ENCODE peak calls at places on chromosomes 1 and 21, in four cellular contexts. H is mesenchymal stem cell; O is right lobe of liver; A is CD8-positive, alpha-beta T cell. I is an unnamed sample.
A peak's percentile ranks its signal among the peaks of the same experiment; 100 is the strongest.

GRCh38 chr1:41498391-41498790 is 13.9 kb upstream of the EDN2 start:
- DNase-seq in H (no peak), O (no peak), A (no peak), I (no peak)

GRCh38 chr1:246632584-246633168 is 66.4 kb downstream of the CNST start:
- DNase-seq in H (peak; percentile 89), O (no peak), A (no peak), I (no peak)

GRCh38 chr1:154758346-154758745 is 111.7 kb downstream of the KCNN3 start:
- DNase-seq in H (no peak), O (no peak), A (no peak), I (no peak)

GRCh38 chr1:170707959-170708666 is 44.2 kb downstream of the PRRX1 start:
- DNase-seq in H (peak; percentile 94), O (no peak), A (no peak), I (peak; percentile 87)

GRCh38 chr1:227315500-227316346 is 2.6 kb downstream of the CDC42BPA start:
- DNase-seq in H (peak; percentile 83), O (peak; percentile 29), A (no peak), I (no peak)

GRCh38 chr1:18934205-18935000 is 22.1 kb downstream of the IFFO2 start:
- DNase-seq in H (no peak), O (no peak), A (no peak), I (no peak)

GRCh38 chr1:210201671-210202070 is 30.9 kb upstream of the SERTAD4 start:
- DNase-seq in H (no peak), O (no peak), A (no peak), I (no peak)

GRCh38 chr1:102776074-102776473 is 332.2 kb downstream of the COL11A1 start:
- DNase-seq in H (no peak), O (no peak), A (no peak), I (no peak)

GRCh38 chr21:45078877-45079281 is 4.5 kb downstream of the ADARB1 start:
- DNase-seq in H (peak; percentile 33), O (no peak), A (peak; percentile 86), I (no peak)

GRCh38 chr1:17369466-17369865 is 2.5 kb upstream of the PADI6 start:
- DNase-seq in H (no peak), O (no peak), A (no peak), I (peak; percentile 68)

GRCh38 chr21:40242586-40242985 is 375.3 kb downstream of the PCP4 start:
- DNase-seq in H (no peak), O (no peak), A (no peak), I (no peak)

GRCh38 chr1:205465392-205465791 is 9.5 kb upstream of the BLACAT1 start:
- DNase-seq in H (no peak), O (no peak), A (no peak), I (no peak)

GRCh38 chr1:5585256-5585655 is 407.0 kb downstream of the NPHP4 start:
- DNase-seq in H (no peak), O (no peak), A (no peak), I (no peak)

GRCh38 chr1:148308832-148309458 is 156.9 kb upstream of the NBPF11 start:
- DNase-seq in H (peak; percentile 6), O (no peak), A (no peak), I (no peak)

GRCh38 chr1:109969430-109969829 is 15.1 kb upstream of the AHCYL1 start:
- DNase-seq in H (no peak), O (no peak), A (no peak), I (no peak)

GRCh38 chr1:54249798-54250497 is 50.0 kb downstream of the MRPL37 start:
- DNase-seq in H (peak; percentile 81), O (no peak), A (no peak), I (no peak)

GRCh38 chr1:6872573-6873261 is 87.5 kb downstream of the CAMTA1 start:
- DNase-seq in H (no peak), O (no peak), A (no peak), I (no peak)

GRCh38 chr1:153652795-153653507 is 5.6 kb upstream of the SNAPIN start:
- DNase-seq in H (peak; percentile 39), O (no peak), A (no peak), I (peak; percentile 31)

GRCh38 chr1:203287109-203287893 is 18.0 kb upstream of the BTG2 start:
- DNase-seq in H (peak; percentile 43), O (peak; percentile 66), A (peak; percentile 84), I (no peak)

GRCh38 chr1:213154056-213154677 is 103.1 kb downstream of the RPS6KC1 start:
- DNase-seq in H (no peak), O (peak; percentile 20), A (no peak), I (no peak)

GRCh38 chr1:233523047-233523446 is 90.9 kb upstream of the KCNK1 start:
- DNase-seq in H (no peak), O (no peak), A (no peak), I (no peak)

GRCh38 chr1:84907095-84907827 is 14.3 kb upstream of the LPAR3 start:
- DNase-seq in H (peak; percentile 64), O (no peak), A (no peak), I (peak; percentile 69)

GRCh38 chr1:201251411-201251810 is 31.9 kb upstream of the PKP1 start:
- DNase-seq in H (no peak), O (no peak), A (no peak), I (no peak)

GRCh38 chr1:83764209-83764608 is 234.7 kb downstream of the TTLL7 start:
- DNase-seq in H (no peak), O (no peak), A (no peak), I (no peak)

GRCh38 chr21:45876381-45877159 is 105.0 kb upstream of the COL6A1 start:
- DNase-seq in H (peak; percentile 82), O (peak; percentile 7), A (no peak), I (no peak)

GRCh38 chr1:235910357-235911299 is 43.9 kb upstream of the LYST start:
- DNase-seq in H (peak; percentile 98), O (peak; percentile 25), A (no peak), I (peak; percentile 95)

GRCh38 chr1:88646852-88647645 is 37.0 kb upstream of the PKN2 start:
- DNase-seq in H (no peak), O (no peak), A (no peak), I (peak; percentile 27)

GRCh38 chr21:39631842-39632577 is 19.3 kb downstream of the B3GALT5 start:
- DNase-seq in H (no peak), O (no peak), A (no peak), I (no peak)

GRCh38 chr1:64095832-64096231 is 107.6 kb upstream of the UBE2U start:
- DNase-seq in H (no peak), O (no peak), A (no peak), I (no peak)

GRCh38 chr1:41286486-41286885 is 44.4 kb upstream of the SCMH1 start:
- DNase-seq in H (no peak), O (no peak), A (no peak), I (no peak)

GRCh38 chr21:21722736-21723135 is 724.5 kb downstream of the NCAM2 start:
- DNase-seq in H (no peak), O (no peak), A (no peak), I (no peak)

GRCh38 chr1:48249868-48250267 is 27.4 kb downstream of the SLC5A9 start:
- DNase-seq in H (no peak), O (no peak), A (no peak), I (no peak)

GRCh38 chr21:46071082-46071481 is 26.8 kb upstream of the COL6A2 start:
- DNase-seq in H (no peak), O (no peak), A (no peak), I (no peak)

GRCh38 chr1:18344755-18345154 is 136.0 kb upstream of the KLHDC7A start:
- DNase-seq in H (no peak), O (no peak), A (no peak), I (no peak)

GRCh38 chr1:59360729-59361128 is 63.8 kb downstream of the FGGY start:
- DNase-seq in H (no peak), O (no peak), A (no peak), I (no peak)

GRCh38 chr1:219549215-219549614 is 63.7 kb downstream of the ZC3H11B start:
- DNase-seq in H (no peak), O (no peak), A (no peak), I (no peak)

GRCh38 chr1:32338637-32339145 is 2.7 kb upstream of the MARCKSL1 start:
- DNase-seq in H (no peak), O (no peak), A (no peak), I (no peak)
- H3K27ac ChIP-seq in H (no peak overlapping the region), O (no peak overlapping the region), A (no peak overlapping the region), I (peak overlapping the region; percentile 31)

GRCh38 chr1:9821710-9822109 is 2.1 kb downstream of the CLSTN1 start:
- DNase-seq in H (no peak), O (no peak), A (no peak), I (no peak)

GRCh38 chr1:9822897-9823692 is 670 bp downstream of the CLSTN1 start:
- DNase-seq in H (peak; percentile 34), O (no peak), A (peak; percentile 32), I (no peak)

GRCh38 chr1:9823693-9823942 is 147 bp downstream of the CLSTN1 start:
- DNase-seq in H (no peak), O (no peak), A (no peak), I (no peak)

GRCh38 chr1:9823943-9824701 is at the start of gene CLSTN1:
- DNase-seq in H (peak; percentile 86), O (peak; percentile 87), A (peak; percentile 91), I (no peak)

DNA sequence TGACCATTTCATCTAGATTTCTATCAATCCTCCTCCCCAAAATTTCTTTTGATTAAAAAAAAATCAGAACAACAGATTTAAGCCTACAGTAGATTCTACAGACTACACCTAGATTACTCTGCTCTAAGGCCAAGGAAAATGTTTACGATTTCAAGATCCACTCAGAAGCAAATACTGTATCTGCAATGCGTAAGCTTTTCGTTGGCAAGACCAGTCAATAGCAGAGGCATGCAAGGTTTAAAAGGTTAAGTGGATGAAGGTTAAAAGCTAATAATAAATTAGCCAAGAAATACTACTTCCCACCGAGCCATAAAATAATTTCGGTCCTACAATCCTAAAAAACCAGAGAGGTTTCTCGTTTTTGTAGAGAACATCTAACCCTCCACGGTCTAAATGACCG is 1.3 kb downstream of the CLSTN1 start:
- DNase-seq in H (peak; percentile 41), O (no peak), A (no peak), I (no peak)
- H3K27ac ChIP-seq in H (no peak overlapping the region), O (no peak overlapping the region), A (peak overlapping the region; percentile 37), I (peak overlapping the region; percentile 90)

GRCh38 chr1:27444632-27445031 is 45.3 kb downstream of the WASF2 start:
- DNase-seq in H (no peak), O (no peak), A (no peak), I (no peak)

GRCh38 chr1:27436204-27437159 is 44.1 kb downstream of the GPR3 start:
- DNase-seq in H (peak; percentile 81), O (no peak), A (peak; percentile 28), I (peak; percentile 50)

GRCh38 chr1:27439150-27439549 is 46.7 kb downstream of the GPR3 start:
- DNase-seq in H (no peak), O (no peak), A (no peak), I (no peak)

GRCh38 chr1:27435566-27436203 is 43.3 kb downstream of the GPR3 start:
- DNase-seq in H (peak; percentile 57), O (no peak), A (no peak), I (no peak)

DNA sequence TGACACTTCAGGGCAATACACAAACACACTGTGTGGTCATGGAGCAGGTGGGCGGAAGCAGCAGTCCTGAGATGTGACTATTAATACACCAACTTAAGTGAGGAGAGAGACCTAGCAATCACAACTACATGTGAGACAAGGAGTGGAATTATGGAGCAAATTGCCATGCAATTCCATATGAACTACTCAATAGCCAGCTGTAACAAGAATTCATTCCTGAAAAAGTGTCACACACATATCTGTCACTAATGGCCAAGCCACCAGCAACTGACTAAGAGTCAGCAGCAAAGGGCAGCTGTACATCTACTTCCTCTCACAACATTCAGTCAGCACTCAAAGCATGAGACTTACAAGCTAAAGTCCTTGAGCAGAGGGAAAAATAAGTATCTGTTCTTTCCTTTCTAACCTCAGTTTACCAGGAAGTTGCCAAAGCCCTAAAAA is 46.2 kb downstream of the GPR3 start:
- DNase-seq in H (no peak), O (no peak), A (no peak), I (no peak)
- H3K27ac ChIP-seq in H (no peak overlapping the region), O (no peak overlapping the region), A (no peak overlapping the region), I (peak overlapping the region; percentile 18)

GRCh38 chr1:183912265-183912886 is 107.5 kb downstream of the RGL1 start:
- DNase-seq in H (no peak), O (no peak), A (no peak), I (no peak)
- H3K27ac ChIP-seq in H (no peak overlapping the region), O (no peak overlapping the region), A (no peak overlapping the region), I (no peak overlapping the region)

I was measured in epithelial cell of prostate.